ENCODE peak calls at places on chromosomes 2 and 18, in eight cellular contexts. Z is foreskin fibroblast; S is activated naive CD8-positive, alpha-beta T cell treated with anti-CD3 and anti-CD28 coated beads, Interleukin-2, amount 10 ng/mL, durations not matched to agents 7 days and 5 days; K is CD8-positive, alpha-beta memory T cell; F is nephron progenitor cell; R is HS-5; J is stimulated activated naive CD8-positive, alpha-beta T cell treated with anti-CD3 and anti-CD28 coated beads, Interleukin-15, amount 100 ng/mL, for 72 hours; T is stimulated activated CD4-positive, alpha-beta T cell treated with anti-CD3 and anti-CD28 coated beads, Interleukin-1b, Interleukin-23, amount 100 ng/mL, for 4 hours. W is an unnamed sample.

GRCh38 chr18:58268849-58269248 is 224.8 kb downstream of the NEDD4L start:
- DNase-seq in Z (peak; percentile 24), S (no peak), K (no peak), F (no peak), R (peak; percentile 34), J (no peak), T (no peak), W (peak; percentile 18)

GRCh38 chr2:16525265-16525887 is 140.3 kb downstream of the CYRIA start:
- DNase-seq in Z (no peak), S (no peak), K (no peak), F (no peak), R (no peak), J (no peak), T (no peak), W (peak; percentile 82)

GRCh38 chr2:8539743-8540551 is 141.9 kb upstream of the ID2 start:
- DNase-seq in Z (no peak), S (no peak), K (no peak), F (no peak), R (no peak), J (no peak), T (no peak), W (peak; percentile 41)

GRCh38 chr2:221293949-221294736 is 278.0 kb downstream of the EPHA4 start:
- DNase-seq in Z (no peak), S (no peak), K (no peak), F (no peak), R (no peak), J (no peak), T (no peak), W (no peak)

GRCh38 chr2:167510071-167510759 is 621.9 kb downstream of the XIRP2 start:
- DNase-seq in Z (no peak), S (no peak), K (no peak), F (no peak), R (no peak), J (no peak), T (no peak), W (no peak)

GRCh38 chr18:21486905-21487437 is 113.5 kb downstream of the ESCO1 start:
- DNase-seq in Z (no peak), S (no peak), K (no peak), F (no peak), R (no peak), J (no peak), T (no peak), W (peak; percentile 71)

GRCh38 chr2:169997140-169997887 is 170.1 kb downstream of the UBR3 start:
- DNase-seq in Z (no peak), S (no peak), K (no peak), F (no peak), R (no peak), J (no peak), T (no peak), W (no peak)

GRCh38 chr18:10313016-10313342 is 141.5 kb upstream of the APCDD1 start:
- DNase-seq in Z (no peak), S (no peak), K (no peak), F (no peak), R (no peak), J (no peak), T (no peak), W (no peak)

GRCh38 chr2:200616193-200616592 is 30.4 kb downstream of the AOX1 start:
- DNase-seq in Z (no peak), S (no peak), K (no peak), F (no peak), R (no peak), J (no peak), T (no peak), W (no peak)

GRCh38 chr2:216632952-216633615 is at the start of gene IGFBP2:
- DNase-seq in Z (peak; percentile 54), S (peak; percentile 68), K (peak; percentile 8), F (peak; percentile 84), R (no peak), J (peak; percentile 18), T (peak; percentile 25), W (peak; percentile 79)

GRCh38 chr2:26072925-26073768 is 39.3 kb downstream of the RAB10 start:
- DNase-seq in Z (no peak), S (no peak), K (no peak), F (no peak), R (no peak), J (no peak), T (no peak), W (no peak)

GRCh38 chr2:86519349-86519748 is 43.9 kb downstream of the CHMP3 start:
- DNase-seq in Z (no peak), S (no peak), K (no peak), F (no peak), R (no peak), J (no peak), T (no peak), W (no peak)

GRCh38 chr18:72542993-72543361 is 1.2 kb downstream of the CBLN2 start:
- DNase-seq in Z (no peak), S (no peak), K (no peak), F (peak; percentile 38), R (no peak), J (no peak), T (no peak), W (peak; percentile 23)

GRCh38 chr2:29304399-29304798 is 189.2 kb downstream of the CLIP4 start:
- DNase-seq in Z (no peak), S (no peak), K (no peak), F (no peak), R (no peak), J (no peak), T (no peak), W (peak; percentile 76)

GRCh38 chr2:10221443-10221842 is 81.3 kb upstream of the HPCAL1 start:
- DNase-seq in Z (no peak), S (no peak), K (no peak), F (no peak), R (no peak), J (no peak), T (no peak), W (peak; percentile 83)

GRCh38 chr2:20186078-20186854 is 38.7 kb downstream of the SDC1 start:
- DNase-seq in Z (no peak), S (no peak), K (no peak), F (no peak), R (no peak), J (no peak), T (no peak), W (no peak)

GRCh38 chr2:20212459-20212870 is 12.5 kb downstream of the SDC1 start:
- DNase-seq in Z (no peak), S (no peak), K (no peak), F (peak; percentile 57), R (no peak), J (no peak), T (no peak), W (no peak)

GRCh38 chr18:36420826-36421225 is 123.3 kb downstream of the FHOD3 start:
- DNase-seq in Z (no peak), S (no peak), K (no peak), F (no peak), R (no peak), J (no peak), T (no peak), W (no peak)

GRCh38 chr2:71064754-71065621 is 3.5 kb upstream of the NAGK start:
- DNase-seq in Z (no peak), S (no peak), K (no peak), F (no peak), R (no peak), J (no peak), T (no peak), W (no peak)

GRCh38 chr2:100835253-100835652 is 15.3 kb downstream of the NPAS2 start:
- DNase-seq in Z (no peak), S (no peak), K (no peak), F (no peak), R (no peak), J (no peak), T (no peak), W (no peak)

GRCh38 chr2:9415770-9416169 is 7.6 kb downstream of the ITGB1BP1 start:
- DNase-seq in Z (no peak), S (no peak), K (no peak), F (no peak), R (no peak), J (no peak), T (no peak), W (no peak)

GRCh38 chr2:219209818-219210571 is 3.4 kb downstream of the ZFAND2B start:
- DNase-seq in Z (no peak), S (no peak), K (no peak), F (no peak), R (no peak), J (no peak), T (no peak), W (no peak)

GRCh38 chr2:117359266-117359970 is 455.1 kb upstream of the DDX18 start:
- DNase-seq in Z (no peak), S (no peak), K (no peak), F (no peak), R (no peak), J (no peak), T (no peak), W (peak; percentile 56)

GRCh38 chr2:192124576-192124975 is 70.2 kb downstream of the TMEFF2 start:
- DNase-seq in Z (peak; percentile 31), S (no peak), K (no peak), F (no peak), R (peak; percentile 14), J (no peak), T (no peak), W (no peak)